ENCODE peak calls at places on chromosome 12, in eight cellular contexts. One of them, this sample, is unnamed.

GRCh38 chr12:754871-755562 is 2.6 kb downstream of the WNK1 start:
- DNase-seq in thoracic aorta: no peak
- DNase-seq in stomach: no peak
- DNase-seq in lower lobe of right lung: no peak
- DNase-seq in lung: no peak
- DNase-seq in pancreas: no peak
- DNase-seq in colonic mucosa: no peak
- DNase-seq in Caco-2: peak; percentile 47
- DNase-seq in this sample: no peak

GRCh38 chr12:65881348-65881961 is 57.2 kb downstream of the HMGA2 start:
- DNase-seq in thoracic aorta: no peak
- DNase-seq in stomach: peak; percentile 30
- DNase-seq in lower lobe of right lung: no peak
- DNase-seq in lung: no peak
- DNase-seq in pancreas: no peak
- DNase-seq in colonic mucosa: no peak
- DNase-seq in Caco-2: no peak
- DNase-seq in this sample: peak; percentile 69

GRCh38 chr12:121916719-121917118 is 1.7 kb upstream of the CFAP251 start:
- DNase-seq in thoracic aorta: no peak
- DNase-seq in stomach: no peak
- DNase-seq in lower lobe of right lung: no peak
- DNase-seq in lung: no peak
- DNase-seq in pancreas: no peak
- DNase-seq in colonic mucosa: no peak
- DNase-seq in Caco-2: peak; percentile 30
- DNase-seq in this sample: no peak

GRCh38 chr12:29929295-29929694 is 145.6 kb upstream of the TMTC1 start:
- DNase-seq in thoracic aorta: no peak
- DNase-seq in stomach: no peak
- DNase-seq in lower lobe of right lung: no peak
- DNase-seq in lung: no peak
- DNase-seq in pancreas: no peak
- DNase-seq in colonic mucosa: no peak
- DNase-seq in Caco-2: no peak
- DNase-seq in this sample: no peak

GRCh38 chr12:48008950-48009349 is 4.7 kb upstream of the COL2A1 start:
- DNase-seq in thoracic aorta: no peak
- DNase-seq in stomach: no peak
- DNase-seq in lower lobe of right lung: no peak
- DNase-seq in lung: no peak
- DNase-seq in pancreas: no peak
- DNase-seq in colonic mucosa: no peak
- DNase-seq in Caco-2: no peak
- DNase-seq in this sample: no peak

GRCh38 chr12:87775051-87775450 is 254.2 kb downstream of the C12orf50 start:
- DNase-seq in thoracic aorta: no peak
- DNase-seq in stomach: no peak
- DNase-seq in lower lobe of right lung: no peak
- DNase-seq in lung: no peak
- DNase-seq in pancreas: no peak
- DNase-seq in colonic mucosa: no peak
- DNase-seq in Caco-2: no peak
- DNase-seq in this sample: no peak

GRCh38 chr12:18646307-18646706 is 91.5 kb downstream of the PLCZ1 start:
- DNase-seq in thoracic aorta: no peak
- DNase-seq in stomach: no peak
- DNase-seq in lower lobe of right lung: no peak
- DNase-seq in lung: no peak
- DNase-seq in pancreas: no peak
- DNase-seq in colonic mucosa: no peak
- DNase-seq in Caco-2: no peak
- DNase-seq in this sample: no peak

GRCh38 chr12:118358008-118358359 is 14.7 kb downstream of the TAOK3 start:
- DNase-seq in thoracic aorta: no peak
- DNase-seq in stomach: no peak
- DNase-seq in lower lobe of right lung: no peak
- DNase-seq in lung: no peak
- DNase-seq in pancreas: no peak
- DNase-seq in colonic mucosa: no peak
- DNase-seq in Caco-2: no peak
- DNase-seq in this sample: no peak

GRCh38 chr12:114648711-114649110 is 35.3 kb downstream of the TBX3 start:
- DNase-seq in thoracic aorta: no peak
- DNase-seq in stomach: no peak
- DNase-seq in lower lobe of right lung: no peak
- DNase-seq in lung: no peak
- DNase-seq in pancreas: no peak
- DNase-seq in colonic mucosa: no peak
- DNase-seq in Caco-2: no peak
- DNase-seq in this sample: no peak

DNA sequence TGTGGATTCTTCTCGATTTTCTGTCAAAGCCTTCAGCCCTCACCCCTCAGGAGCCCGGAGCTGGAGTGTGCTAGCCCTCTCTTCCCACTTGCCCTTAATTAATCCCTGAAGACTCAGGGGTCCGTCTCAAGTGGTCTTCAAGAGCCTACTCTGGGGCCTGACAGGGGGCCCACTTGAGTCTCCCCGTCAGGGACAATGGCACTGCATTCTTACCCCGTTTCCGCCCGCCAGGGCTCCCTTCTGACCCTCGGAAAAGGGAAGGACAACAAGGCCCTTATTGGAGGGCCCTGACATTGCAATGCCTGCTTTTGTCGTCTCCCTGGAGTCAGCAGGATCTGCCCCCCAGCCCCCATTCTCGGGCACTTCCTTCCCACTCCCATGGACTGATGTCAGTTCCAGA is 34.4 kb downstream of the TBX3 start:
- DNase-seq in thoracic aorta: no peak
- DNase-seq in stomach: no peak
- DNase-seq in lower lobe of right lung: no peak
- DNase-seq in lung: no peak
- DNase-seq in pancreas: no peak
- DNase-seq in colonic mucosa: no peak
- DNase-seq in Caco-2: no peak
- DNase-seq in this sample: no peak
- TF ChIP-seq CTCF in thoracic aorta: no peak
- TF ChIP-seq CTCF in stomach: no peak
- TF ChIP-seq CTCF in lower lobe of right lung: no peak
- TF ChIP-seq CTCF in lung: no peak
- TF ChIP-seq CTCF in pancreas: no peak
- TF ChIP-seq CTCF in colonic mucosa: no peak
- TF ChIP-seq CTCF in Caco-2: no peak
- TF ChIP-seq CTCF in this sample: no peak

DNA sequence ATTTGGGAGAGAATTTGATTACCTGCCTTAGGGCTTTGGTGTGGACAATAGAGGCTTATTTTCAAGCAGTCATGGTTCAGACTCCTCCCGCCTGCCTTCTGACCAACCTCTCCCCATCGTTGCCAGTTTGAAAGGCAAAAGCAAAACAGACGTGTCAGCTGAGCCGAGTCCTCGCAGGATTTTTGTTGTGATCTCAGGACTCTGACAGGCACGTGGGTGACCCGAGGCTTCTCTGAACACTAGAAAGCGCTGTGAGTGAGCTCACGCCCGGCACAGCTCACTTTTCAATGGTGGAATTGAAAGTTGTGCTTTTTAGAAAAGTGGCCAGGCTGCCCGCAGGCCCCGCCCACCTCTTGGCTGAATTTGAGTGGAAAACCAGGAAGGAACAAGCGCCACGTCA is 130.1 kb downstream of the GLT1D1 start:
- DNase-seq in thoracic aorta: no peak
- DNase-seq in stomach: no peak
- DNase-seq in lower lobe of right lung: no peak
- DNase-seq in lung: no peak
- DNase-seq in pancreas: no peak
- DNase-seq in colonic mucosa: no peak
- DNase-seq in Caco-2: no peak
- DNase-seq in this sample: no peak
- H3K4me3 ChIP-seq in thoracic aorta: no peak overlapping the region
- H3K4me3 ChIP-seq in stomach: no peak overlapping the region
- H3K4me3 ChIP-seq in lower lobe of right lung: no peak overlapping the region
- H3K4me3 ChIP-seq in lung: no peak overlapping the region
- H3K4me3 ChIP-seq in pancreas: no peak overlapping the region
- H3K4me3 ChIP-seq in colonic mucosa: no peak overlapping the region
- H3K4me3 ChIP-seq in Caco-2: no peak overlapping the region
- H3K4me3 ChIP-seq in this sample: no peak overlapping the region

GRCh38 chr12:106585237-106585834 is 2.5 kb downstream of the RFX4 start:
- DNase-seq in thoracic aorta: no peak
- DNase-seq in stomach: no peak
- DNase-seq in lower lobe of right lung: no peak
- DNase-seq in lung: no peak
- DNase-seq in pancreas: no peak
- DNase-seq in colonic mucosa: no peak
- DNase-seq in Caco-2: no peak
- DNase-seq in this sample: no peak
- H3K4me1 ChIP-seq in thoracic aorta: peaks cover 56% of the 10 kb centered on the region
- H3K4me1 ChIP-seq in stomach: peaks cover 42% of the 10 kb centered on the region
- H3K4me1 ChIP-seq in lower lobe of right lung: peaks cover 51% of the 10 kb centered on the region
- H3K4me1 ChIP-seq in lung: no peaks in the 10 kb centered on the region
- H3K4me1 ChIP-seq in pancreas: no peaks in the 10 kb centered on the region
- H3K4me1 ChIP-seq in colonic mucosa: no peaks in the 10 kb centered on the region
- H3K4me1 ChIP-seq in Caco-2: peaks cover 4% of the 10 kb centered on the region
- H3K4me1 ChIP-seq in this sample: peaks cover 6% of the 10 kb centered on the region

DNA sequence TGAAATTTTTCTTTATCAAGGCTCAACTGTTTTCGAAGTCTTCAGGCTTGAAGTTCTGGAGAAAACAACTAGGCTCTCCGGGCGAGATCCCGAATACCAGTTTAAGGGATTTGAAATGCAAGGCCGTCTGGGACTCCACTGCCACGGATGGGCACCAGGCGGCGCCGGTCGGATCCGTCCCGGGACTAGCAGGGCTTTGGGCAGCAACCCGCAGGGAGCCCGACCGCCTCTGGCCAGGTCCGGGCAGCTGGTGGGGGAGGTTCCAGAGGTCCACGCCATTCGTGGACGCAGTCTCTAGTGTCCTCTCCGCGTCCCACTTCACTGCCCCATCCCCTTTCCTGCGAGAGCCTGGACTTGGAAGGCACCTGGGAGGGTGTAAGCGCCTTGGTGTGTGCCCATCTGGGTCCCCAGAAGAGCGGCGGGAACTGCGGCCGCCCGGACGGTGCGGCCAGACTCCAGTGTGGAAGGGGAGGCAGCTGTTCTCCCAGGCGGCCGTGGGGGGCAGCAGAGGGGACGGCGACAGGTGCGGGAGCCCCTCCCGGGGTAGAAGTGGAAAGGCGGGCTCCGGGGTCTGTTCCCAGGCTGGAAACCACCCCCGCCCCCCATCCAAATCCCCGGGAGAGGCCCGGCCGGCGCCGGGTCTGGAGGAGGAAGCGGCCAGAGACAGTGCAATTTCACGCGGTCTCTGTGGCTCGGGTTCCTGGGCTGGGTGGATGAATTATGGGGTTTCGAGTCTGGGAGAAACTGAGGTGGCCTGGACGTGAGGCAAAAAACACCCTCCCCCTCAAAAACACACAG is 835 bp upstream of the ERBB3 start:
- DNase-seq in thoracic aorta: peak; percentile 59
- DNase-seq in stomach: peak; percentile 95
- DNase-seq in lower lobe of right lung: peak; percentile 95
- DNase-seq in lung: peak; percentile 91
- DNase-seq in pancreas: peak; percentile 97
- DNase-seq in colonic mucosa: peak; percentile 95
- DNase-seq in Caco-2: peak; percentile 96
- DNase-seq in this sample: peak; percentile 94
- TF ChIP-seq CTCF in thoracic aorta: peak; percentile 80
- TF ChIP-seq CTCF in stomach: peak; percentile 86
- TF ChIP-seq CTCF in lower lobe of right lung: peak; percentile 80
- TF ChIP-seq CTCF in lung: peak; percentile 50
- TF ChIP-seq CTCF in pancreas: peak; percentile 73
- TF ChIP-seq CTCF in colonic mucosa: peak; percentile 79
- TF ChIP-seq CTCF in Caco-2: peak; percentile 69
- TF ChIP-seq CTCF in this sample: peak; percentile 82

GRCh38 chr12:46089414-46090162 is 99.2 kb upstream of the SCAF11 start:
- DNase-seq in thoracic aorta: no peak
- DNase-seq in stomach: no peak
- DNase-seq in lower lobe of right lung: no peak
- DNase-seq in lung: no peak
- DNase-seq in pancreas: no peak
- DNase-seq in colonic mucosa: no peak
- DNase-seq in Caco-2: no peak
- DNase-seq in this sample: no peak
- H3K4me3 ChIP-seq in thoracic aorta: no peak overlapping the region
- H3K4me3 ChIP-seq in stomach: no peak overlapping the region
- H3K4me3 ChIP-seq in lower lobe of right lung: no peak overlapping the region
- H3K4me3 ChIP-seq in lung: no peak overlapping the region
- H3K4me3 ChIP-seq in pancreas: no peak overlapping the region
- H3K4me3 ChIP-seq in colonic mucosa: no peak overlapping the region
- H3K4me3 ChIP-seq in Caco-2: no peak overlapping the region
- H3K4me3 ChIP-seq in this sample: no peak overlapping the region

This sample was measured in ascending aorta.